ENCODE peak calls at places on chromosomes 13 and 19, in five cellular contexts. G, F, Z, Q and W are unnamed samples.

GRCh38 chr13:88424463-88424862 is 753.3 kb downstream of the SLITRK5 start:
- DNase-seq in G (no peak), F (no peak), Z (no peak), Q (no peak), W (no peak)

GRCh38 chr13:53217221-53217620 is 188.6 kb downstream of the OLFM4 start:
- DNase-seq in G (no peak), F (no peak), Z (no peak), Q (no peak), W (no peak)

GRCh38 chr13:31209172-31209818 is 9.5 kb downstream of the B3GLCT start:
- DNase-seq in G (no peak), F (peak; percentile 90), Z (no peak), Q (no peak), W (peak; percentile 73)

GRCh38 chr13:98999635-98999952 is 21.7 kb upstream of the DOCK9 start:
- DNase-seq in G (no peak), F (no peak), Z (no peak), Q (no peak), W (peak; percentile 21)

GRCh38 chr13:101217086-101217485 is 199.2 kb downstream of the NALCN start:
- DNase-seq in G (no peak), F (no peak), Z (no peak), Q (no peak), W (no peak)

GRCh38 chr19:4871711-4872110 is 4.2 kb upstream of the PLIN3 start:
- DNase-seq in G (no peak), F (no peak), Z (no peak), Q (no peak), W (no peak)

GRCh38 chr13:51737609-51738008 is 66.4 kb downstream of the DHRS12 start:
- DNase-seq in G (no peak), F (no peak), Z (no peak), Q (no peak), W (no peak)

GRCh38 chr19:49447485-49448431 is 3.9 kb downstream of the PIH1D1 start:
- DNase-seq in G (no peak), F (peak; percentile 71), Z (peak; percentile 50), Q (no peak), W (peak; percentile 93)

GRCh38 chr13:26663801-26664200 is 96.8 kb downstream of the GPR12 start:
- DNase-seq in G (no peak), F (no peak), Z (no peak), Q (no peak), W (no peak)

DNA sequence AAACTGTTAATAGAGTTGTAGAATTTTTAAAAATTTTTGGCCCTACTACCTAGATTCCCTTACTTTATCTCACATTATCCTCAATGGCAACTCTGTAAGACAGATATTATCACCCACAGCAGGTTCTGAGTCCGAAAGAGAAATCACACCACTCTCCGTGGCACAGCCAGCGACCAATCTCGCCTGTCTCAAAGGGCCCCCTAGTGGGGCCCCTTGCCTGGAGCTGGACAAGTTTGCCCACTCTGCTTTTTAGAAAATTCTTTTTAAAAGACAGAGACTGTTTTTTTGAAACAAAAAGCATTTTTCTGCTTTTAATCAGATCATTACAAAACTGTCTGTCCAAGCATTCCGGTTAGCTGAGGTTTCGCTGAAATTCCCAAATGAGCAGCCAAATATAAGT is 21.7 kb downstream of the PHF11 start:
- DNase-seq in G (no peak), F (no peak), Z (no peak), Q (no peak), W (peak; percentile 70)
- TF ChIP-seq CTCF in G (peak; percentile 7), F (no peak), Z (no peak), Q (no peak), W (peak; percentile 73)

GRCh38 chr19:38508507-38508906 is 75.0 kb downstream of the RYR1 start:
- DNase-seq in G (no peak), F (no peak), Z (no peak), Q (no peak), W (no peak)

GRCh38 chr19:38506723-38507550 is 73.4 kb downstream of the RYR1 start:
- DNase-seq in G (peak; percentile 95), F (peak; percentile 64), Z (peak; percentile 92), Q (peak; percentile 84), W (peak; percentile 99)

GRCh38 chr19:38507551-38508127 is 74.1 kb downstream of the RYR1 start:
- DNase-seq in G (no peak), F (no peak), Z (no peak), Q (no peak), W (no peak)

GRCh38 chr19:38505958-38506357 is 72.5 kb downstream of the RYR1 start:
- DNase-seq in G (no peak), F (no peak), Z (no peak), Q (no peak), W (no peak)

GRCh38 chr19:38506375-38506722 is 72.9 kb downstream of the RYR1 start:
- DNase-seq in G (no peak), F (no peak), Z (no peak), Q (no peak), W (no peak)
- H3K27ac ChIP-seq in G (no peak overlapping the region), F (no peak overlapping the region), Z (no peak overlapping the region), Q (no peak overlapping the region), W (no peak overlapping the region)

DNA sequence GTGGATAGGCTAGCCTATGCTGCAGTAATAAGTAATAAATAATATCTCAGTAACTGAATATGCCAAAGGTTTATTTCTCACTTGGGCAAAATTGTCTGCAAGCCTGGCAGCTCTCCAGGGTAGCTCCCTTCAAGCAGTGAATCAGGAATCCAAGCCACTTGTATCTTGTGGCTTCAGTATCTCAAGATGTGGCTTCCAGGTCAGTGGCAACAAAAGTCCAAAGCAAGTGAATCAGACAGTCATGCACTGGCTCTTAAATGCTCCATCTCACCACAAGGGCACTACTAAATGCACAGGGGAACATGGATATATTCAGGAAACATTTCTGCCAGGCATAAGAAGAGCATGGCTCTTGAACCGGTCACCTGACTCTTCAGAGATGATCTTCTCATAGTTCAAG is 126.3 kb downstream of the KCTD12 start:
- DNase-seq in G (no peak), F (no peak), Z (no peak), Q (no peak), W (no peak)
- TF ChIP-seq CTCF in G (no peak), F (no peak), Z (no peak), Q (no peak), W (peak; percentile 23)

GRCh38 chr13:77528834-77529500 is 6.5 kb upstream of the SCEL start:
- DNase-seq in G (no peak), F (no peak), Z (no peak), Q (no peak), W (no peak)
- H3K27ac ChIP-seq in G (no peak overlapping the region), F (no peak overlapping the region), Z (no peak overlapping the region), Q (no peak overlapping the region), W (no peak overlapping the region)

GRCh38 chr13:29730253-29730652 is 120.2 kb downstream of the UBL3 start:
- DNase-seq in G (no peak), F (no peak), Z (no peak), Q (no peak), W (no peak)
- TF ChIP-seq CTCF in G (no peak), F (no peak), Z (no peak), Q (no peak), W (peak; percentile 58)

GRCh38 chr19:48170817-48171347 is 402 bp downstream of the ZSWIM9 start:
- DNase-seq in G (no peak), F (no peak), Z (peak; percentile 28), Q (no peak), W (peak; percentile 65)
- H3K27ac ChIP-seq in G (peak overlapping the region; percentile 67), F (peak overlapping the region; percentile 99), Z (peak overlapping the region; percentile 94), Q (peak overlapping the region; percentile 76), W (no peak overlapping the region)

GRCh38 chr19:29668746-29669609 is 3.7 kb downstream of the PLEKHF1 start:
- DNase-seq in G (no peak), F (no peak), Z (no peak), Q (no peak), W (no peak)
- TF ChIP-seq CTCF in G (no peak), F (peak; percentile 60), Z (no peak), Q (no peak), W (peak; percentile 60)

DNA sequence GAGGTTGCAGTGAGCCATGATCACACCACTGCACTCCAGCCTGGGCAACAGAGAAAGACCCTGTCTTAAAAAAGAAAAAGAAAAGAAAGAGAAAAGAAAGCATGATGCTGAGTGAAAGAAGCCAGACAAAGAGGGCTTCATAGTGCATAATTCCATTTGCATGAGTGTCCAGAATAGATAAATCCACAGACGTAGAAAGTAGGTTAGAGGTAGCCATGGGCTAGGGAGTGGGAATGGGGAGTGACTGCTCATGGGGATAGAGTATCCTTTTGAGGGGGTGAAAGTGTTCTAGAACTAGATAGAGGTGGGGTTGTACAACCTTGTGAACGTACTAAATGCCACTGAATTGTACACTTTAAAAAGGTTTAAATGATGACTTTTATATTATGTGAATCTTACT is 7.6 kb upstream of the OR1I1 start:
- DNase-seq in G (no peak), F (no peak), Z (no peak), Q (no peak), W (no peak)
- H3K27ac ChIP-seq in G (peak overlapping the region; percentile 51), F (no peak overlapping the region), Z (no peak overlapping the region), Q (no peak overlapping the region), W (no peak overlapping the region)

DNA sequence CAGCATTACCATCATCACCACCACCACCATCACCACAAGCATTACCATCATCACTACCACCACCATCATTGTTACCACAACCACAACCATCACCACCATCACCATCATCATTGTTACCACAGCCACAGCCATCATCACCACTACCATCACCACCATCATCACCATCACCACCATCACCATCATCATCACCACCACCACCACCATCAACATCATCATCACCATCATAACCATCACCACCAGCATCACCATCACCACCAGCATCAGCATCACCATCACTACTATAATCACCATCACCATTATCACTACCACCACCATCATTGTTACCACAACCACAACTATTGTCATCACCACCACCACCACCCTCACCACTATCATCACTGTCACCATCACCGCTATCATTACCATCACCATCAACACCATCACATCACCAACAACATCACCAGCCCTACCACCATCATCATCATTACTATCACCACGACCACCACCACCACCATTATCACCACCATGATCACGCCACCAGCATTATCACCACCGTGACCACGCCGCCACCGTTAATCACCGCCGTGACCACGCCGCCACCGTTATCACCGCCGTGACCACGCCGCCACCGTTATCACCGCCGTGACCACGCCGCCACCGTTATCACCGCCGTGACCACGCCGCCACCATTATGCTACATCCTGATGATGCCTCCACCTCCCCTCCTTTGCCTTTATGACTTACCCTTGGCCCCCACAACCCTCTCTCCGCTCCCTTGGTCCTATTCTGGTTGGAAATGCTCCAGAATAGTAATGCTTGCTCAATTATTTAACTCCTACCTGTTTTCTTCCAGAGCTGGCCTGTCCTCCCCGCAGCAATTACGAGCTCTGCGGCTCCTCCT is 10.0 kb upstream of the FXYD3 start:
- DNase-seq in G (no peak), F (no peak), Z (no peak), Q (no peak), W (no peak)
- TF ChIP-seq CTCF in G (no peak), F (no peak), Z (no peak), Q (no peak), W (no peak)